ENCODE peak calls at places on chromosomes 4 and X, in seven cellular contexts. B, G, P, Y, C, Q and F are unnamed samples. For H3K4me1, the result is how much of the 10 kb centered on the place peaks cover.

GRCh38 chrX:79176028-79176427 is 31.5 kb downstream of the GPR174 start:
- DNase-seq in B (no peak), G (no peak), P (no peak), Y (no peak), C (no peak), Q (no peak), F (no peak)

GRCh38 chr4:134544303-134544761 is 342.7 kb upstream of the PABPC4L start:
- DNase-seq in B (peak), G (no peak), P (no peak), Y (peak), C (peak), Q (no peak), F (no peak)

GRCh38 chrX:2484721-2485459 is 15.9 kb downstream of the DHRSX start:
- DNase-seq in B (no peak), G (no peak), P (no peak), Y (no peak), C (peak), Q (peak), F (no peak)

GRCh38 chr4:123667496-123667895 is 270.9 kb downstream of the SPRY1 start:
- DNase-seq in B (no peak), G (no peak), P (no peak), Y (no peak), C (no peak), Q (no peak), F (no peak)

GRCh38 chr4:125704726-125705125 is 390.0 kb downstream of the FAT4 start:
- DNase-seq in B (no peak), G (no peak), P (no peak), Y (no peak), C (no peak), Q (no peak), F (no peak)

GRCh38 chr4:12399781-12400180 is 971.1 kb upstream of the HS3ST1 start:
- DNase-seq in B (no peak), G (no peak), P (no peak), Y (no peak), C (no peak), Q (no peak), F (no peak)

GRCh38 chr4:37885496-37885895 is 5.4 kb upstream of the TBC1D1 start:
- DNase-seq in B (peak), G (no peak), P (no peak), Y (no peak), C (peak), Q (no peak), F (no peak)

GRCh38 chrX:109714340-109714958 is 18.6 kb downstream of the ACSL4 start:
- DNase-seq in B (no peak), G (no peak), P (no peak), Y (no peak), C (no peak), Q (no peak), F (no peak)

GRCh38 chr4:577499-578450 is 1.7 kb upstream of the TMEM271 start:
- DNase-seq in B (no peak), G (no peak), P (no peak), Y (no peak), C (no peak), Q (no peak), F (no peak)

GRCh38 chr4:72006576-72006975 is 25.2 kb upstream of the NPFFR2 start:
- DNase-seq in B (no peak), G (no peak), P (no peak), Y (no peak), C (no peak), Q (no peak), F (no peak)

DNA sequence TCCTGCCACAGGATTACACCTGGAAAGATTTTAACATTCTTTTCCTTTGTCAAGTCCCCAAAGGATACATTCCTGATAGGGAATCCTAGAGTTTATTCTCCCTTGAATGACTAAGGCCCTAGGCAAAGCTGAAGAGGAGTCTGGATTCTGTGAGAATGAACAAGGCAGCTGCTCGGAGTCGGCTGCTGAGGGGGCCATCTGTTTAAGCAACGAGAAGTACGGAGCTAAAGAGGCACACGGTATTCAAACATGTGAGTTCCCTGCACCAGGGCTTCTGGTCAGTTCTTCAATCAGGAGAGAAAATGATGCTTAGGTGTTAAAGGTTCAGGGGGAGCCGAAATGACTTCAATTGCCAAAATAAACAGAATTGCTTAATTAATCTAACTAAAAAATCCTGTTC is 97.6 kb downstream of the MGST2 start:
- DNase-seq in B (no peak), G (no peak), P (no peak), Y (no peak), C (no peak), Q (no peak), F (no peak)
- H3K4me1 ChIP-seq in B (under half), G (under half), P (under half), Y (under half), C (under half), Q (under half), F (under half)

GRCh38 chr4:2492970-2493369 is 24.1 kb downstream of the RNF4 start:
- DNase-seq in B (no peak), G (no peak), P (no peak), Y (no peak), C (no peak), Q (no peak), F (no peak)
- H3K4me3 ChIP-seq in B (no peak), G (no peak), P (no peak), Y (no peak), C (no peak), Q (no peak), F (no peak)

DNA sequence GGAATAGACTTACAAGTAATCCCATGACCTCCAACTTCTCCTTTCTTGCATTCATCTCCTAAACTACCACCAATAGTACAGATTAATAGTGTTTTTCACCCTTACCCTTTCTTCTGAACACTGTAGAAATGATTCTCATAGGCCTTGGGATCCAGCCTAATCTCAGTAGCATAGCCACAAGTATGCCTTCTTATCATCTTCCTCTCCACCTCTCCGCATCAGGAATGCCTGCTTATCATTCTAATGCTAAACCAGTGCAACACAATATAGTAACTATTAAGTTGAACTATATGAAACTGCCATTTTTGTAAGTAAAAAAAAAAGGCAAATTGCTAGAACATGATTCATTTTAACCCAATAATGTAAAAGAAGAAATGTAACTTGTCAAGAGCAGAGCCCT is 79.5 kb upstream of the IL2 start:
- DNase-seq in B (no peak), G (no peak), P (no peak), Y (no peak), C (no peak), Q (no peak), F (no peak)
- H3K27ac ChIP-seq in B (no peak), G (no peak), P (no peak), Y (no peak), C (no peak), Q (no peak), F (no peak)

GRCh38 chrX:8673211-8673610 is 58.7 kb downstream of the ANOS1 start:
- DNase-seq in B (no peak), G (no peak), P (no peak), Y (no peak), C (no peak), Q (no peak), F (no peak)
- H3K4me1 ChIP-seq in B (under half), G (under half), P (under half), Y (under half), C (under half), Q (under half), F (under half)

DNA sequence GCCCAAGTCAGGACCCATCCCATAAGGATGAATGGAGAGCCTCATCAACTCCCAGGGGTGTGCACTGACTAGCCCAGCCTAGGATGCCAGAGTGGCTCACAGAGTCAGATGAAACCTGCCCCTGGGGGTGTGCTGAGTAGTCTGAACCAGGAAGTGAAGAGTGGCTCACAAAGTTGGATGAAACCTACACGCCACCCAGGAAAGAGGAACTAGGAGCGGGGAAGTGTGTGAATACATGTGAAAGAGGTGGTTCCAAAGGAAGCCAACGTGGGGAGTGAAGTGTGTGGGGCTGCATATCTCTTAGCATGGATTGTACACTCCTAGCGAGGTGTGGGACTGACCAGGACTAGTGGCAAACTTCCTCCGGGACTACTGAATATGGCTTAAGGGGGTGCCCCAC is 902.1 kb upstream of the NDST4 start:
- DNase-seq in B (no peak), G (no peak), P (no peak), Y (no peak), C (no peak), Q (no peak), F (no peak)
- H3K4me3 ChIP-seq in B (no peak), G (no peak), P (no peak), Y (no peak), C (no peak), Q (no peak), F (no peak)

GRCh38 chr4:101158136-101158485 is 189.2 kb downstream of the PPP3CA start:
- DNase-seq in B (no peak), G (no peak), P (no peak), Y (no peak), C (no peak), Q (no peak), F (no peak)
- H3K27ac ChIP-seq in B (no peak), G (no peak), P (no peak), Y (no peak), C (no peak), Q (no peak), F (no peak)